ENCODE peak calls at places on chromosomes 13 and 19, in six cellular contexts. A is Peyer's patch, Q is cardiac fibroblast, J is HTR-8/SVneo, E is Kasumi-1, W is stromal cell of bone marrow. R is an unnamed sample.

GRCh38 chr19:13764821-13765394 is 586 bp downstream of the MRI1 start:
- DNase-seq in Q (peak), A (peak), W (no peak), J (no peak), E (no peak), R (peak)

GRCh38 chr13:32045963-32046785 is 14.6 kb downstream of the FRY start:
- DNase-seq in Q (peak), A (no peak), E (peak), J (no peak), W (no peak), R (no peak)

GRCh38 chr19:44741258-44741731 is 7.2 kb upstream of the BCL3 start:
- DNase-seq in W (no peak), Q (peak), A (no peak), E (peak), J (no peak), R (no peak)

GRCh38 chr19:4385291-4386037 is 14.9 kb downstream of the SH3GL1 start:
- DNase-seq in A (no peak), W (no peak), Q (no peak), E (no peak), J (no peak), R (no peak)

GRCh38 chr13:21234537-21234936 is 58.1 kb downstream of the MRPL57 start:
- DNase-seq in J (no peak), W (no peak), Q (no peak), A (no peak), E (no peak), R (peak)

GRCh38 chr13:24178847-24179845 is 18.6 kb downstream of the SPATA13 start:
- DNase-seq in Q (no peak), W (no peak), J (no peak), E (no peak), A (no peak), R (no peak)

GRCh38 chr19:13623686-13624405 is 117.6 kb upstream of the CACNA1A start:
- DNase-seq in W (no peak), J (no peak), A (no peak), Q (no peak), E (no peak), R (no peak)

GRCh38 chr19:15298847-15299567 is 33.3 kb downstream of the BRD4 start:
- DNase-seq in J (no peak), Q (no peak), A (no peak), E (no peak), W (no peak), R (no peak)

GRCh38 chr13:112606125-112607001 is 18.4 kb upstream of the TUBGCP3 start:
- DNase-seq in W (peak), A (peak), Q (peak), E (peak), J (peak), R (peak)

GRCh38 chr19:11699931-11700794 is 38.6 kb downstream of the ZNF823 start:
- DNase-seq in W (no peak), A (no peak), J (peak), Q (peak), E (peak), R (no peak)

GRCh38 chr19:15200575-15201364 is at the start of gene NOTCH3:
- DNase-seq in A (no peak), J (no peak), W (no peak), Q (no peak), E (no peak), R (peak)

GRCh38 chr13:103799028-103799427 is 732.8 kb upstream of the SLC10A2 start:
- DNase-seq in Q (no peak), W (no peak), A (no peak), J (no peak), E (no peak), R (no peak)

GRCh38 chr13:51026016-51026415 is 85.1 kb downstream of the C13orf42 start:
- DNase-seq in W (no peak), J (no peak), Q (no peak), A (no peak), E (no peak), R (no peak)

GRCh38 chr13:62482351-62482750 is 1066.7 kb upstream of the PCDH20 start:
- DNase-seq in E (no peak), J (no peak), W (no peak), Q (no peak), A (no peak), R (no peak)

GRCh38 chr13:76463314-76463713 is 422.9 kb downstream of the KCTD12 start:
- DNase-seq in J (no peak), A (no peak), E (no peak), Q (no peak), W (no peak), R (no peak)

GRCh38 chr19:42441047-42441440 is 1.7 kb downstream of the CXCL17 start:
- DNase-seq in E (no peak), W (no peak), A (no peak), J (no peak), Q (no peak), R (no peak)

GRCh38 chr13:71979616-71980015 is 112.6 kb upstream of the DACH1 start:
- DNase-seq in W (no peak), A (no peak), J (no peak), Q (no peak), E (peak), R (peak)

GRCh38 chr19:13118424-13119193 is 545 bp downstream of the NACC1 start:
- DNase-seq in E (peak), W (no peak), A (peak), J (peak), Q (peak), R (peak)

GRCh38 chr19:19860756-19861390 is 4.8 kb upstream of the ZNF253 start:
- DNase-seq in E (no peak), J (no peak), W (no peak), A (peak), Q (no peak), R (no peak)

GRCh38 chr19:16078311-16078758 is 2.0 kb downstream of the TPM4 start:
- DNase-seq in A (no peak), Q (no peak), E (peak), W (peak), J (no peak), R (no peak)

GRCh38 chr13:107233541-107233940 is 665.6 kb upstream of the ARGLU1 start:
- DNase-seq in E (no peak), Q (no peak), J (no peak), A (no peak), W (no peak), R (no peak)

GRCh38 chr19:8208710-8209110 is 460 bp upstream of the CERS4 start:
- DNase-seq in J (no peak), Q (no peak), W (no peak), A (no peak), E (no peak), R (no peak)

GRCh38 chr13:63554157-63554556 is 2138.5 kb upstream of the PCDH20 start:
- DNase-seq in E (no peak), W (no peak), J (no peak), Q (no peak), A (no peak), R (no peak)

GRCh38 chr19:7637374-7638256 is 705 bp downstream of the STXBP2 start:
- DNase-seq in A (peak), J (no peak), Q (peak), E (no peak), W (no peak), R (no peak)

GRCh38 chr19:4064551-4065260 is 2.0 kb downstream of the ZBTB7A start:
- DNase-seq in J (no peak), Q (peak), E (no peak), A (peak), W (no peak), R (peak)

GRCh38 chr19:6828698-6829633 is 56.5 kb downstream of the VAV1 start:
- DNase-seq in A (peak), W (no peak), Q (no peak), E (peak), J (no peak), R (no peak)

GRCh38 chr19:54707932-54708331 is 16.3 kb upstream of the KIR3DL3 start:
- DNase-seq in J (no peak), E (no peak), Q (no peak), A (peak), W (no peak), R (no peak)

GRCh38 chr13:41580345-41580744 is 123.0 kb downstream of the RGCC start:
- DNase-seq in W (no peak), J (no peak), E (no peak), A (no peak), Q (no peak), R (no peak)

GRCh38 chr19:29622191-29623070 is 16.3 kb downstream of the POP4 start:
- DNase-seq in J (no peak), Q (no peak), W (no peak), E (peak), A (no peak), R (no peak)